ENCODE peak calls at places on chromosomes 1 and 21, in six cellular contexts. U is NCI-H1417, E is NCI-H1436 treated with DMSO at 0.1 percent for 48 hours, K is cardiac fibroblast, O is dermis microvascular lymphatic vessel endothelial cell, B is activated T-cell treated with anti-CD3 and anti-CD28 coated beads for 1 hour. P is an unnamed sample.

GRCh38 chr21:43865471-43866181 is 603 bp downstream of the AGPAT3 start:
- DNase-seq in O (no peak), B (peak), K (peak), E (no peak), U (peak), P (no peak)

GRCh38 chr1:201183209-201183608 is 7.4 kb upstream of the IGFN1 start:
- DNase-seq in B (no peak), K (no peak), O (no peak), U (peak), E (peak), P (no peak)

GRCh38 chr1:147847831-147848230 is 54.8 kb upstream of the GJA8 start:
- DNase-seq in O (no peak), E (no peak), B (no peak), U (no peak), K (no peak), P (no peak)

GRCh38 chr1:231934797-231935196 is 308.2 kb downstream of the DISC1 start:
- DNase-seq in B (no peak), O (no peak), E (no peak), K (no peak), U (no peak), P (peak)

GRCh38 chr21:46064870-46065214 is 33.1 kb upstream of the COL6A2 start:
- DNase-seq in U (no peak), O (no peak), E (no peak), B (no peak), K (no peak), P (no peak)

GRCh38 chr1:60428161-60428560 is 354.6 kb upstream of the C1orf87 start:
- DNase-seq in U (peak), B (no peak), K (peak), O (no peak), E (no peak), P (no peak)

GRCh38 chr1:116379674-116380498 is 6.8 kb downstream of the ATP1A1 start:
- DNase-seq in U (no peak), B (no peak), O (peak), E (no peak), K (no peak), P (no peak)

GRCh38 chr1:36463773-36464604 is at the start of gene MRPS15:
- DNase-seq in E (peak), K (peak), U (peak), O (peak), B (peak), P (peak)

GRCh38 chr1:172394811-172395210 is 25.7 kb upstream of the C1orf105 start:
- DNase-seq in K (no peak), O (no peak), B (no peak), U (no peak), E (no peak), P (no peak)

GRCh38 chr1:154718566-154718965 is 110.6 kb upstream of the ADAR start:
- DNase-seq in O (no peak), E (no peak), K (no peak), U (no peak), B (no peak), P (no peak)

GRCh38 chr21:33403128-33403785 is at the start of gene IFNGR2:
- DNase-seq in B (peak), O (peak), E (no peak), K (no peak), U (peak), P (no peak)

GRCh38 chr1:16727190-16728111 is 12.9 kb upstream of the RNU1-4 start:
- DNase-seq in U (no peak), E (no peak), O (peak), B (no peak), K (peak), P (peak)

GRCh38 chr1:32353886-32354570 is 8.3 kb downstream of the FAM229A start:
- DNase-seq in U (no peak), O (no peak), K (peak), E (no peak), B (no peak), P (peak)

GRCh38 chr21:39850333-39850732 is 16.9 kb upstream of the PCP4 start:
- DNase-seq in E (no peak), O (no peak), B (no peak), K (no peak), U (no peak), P (no peak)

GRCh38 chr1:214670098-214670497 is 67.1 kb downstream of the CENPF start:
- DNase-seq in K (peak), B (no peak), U (no peak), O (peak), E (no peak), P (no peak)

GRCh38 chr21:38478782-38479181 is 19.5 kb downstream of the ERG start:
- DNase-seq in B (no peak), O (no peak), E (no peak), U (no peak), K (peak), P (peak)

GRCh38 chr1:59994302-59995198 is 68.0 kb upstream of the CYP2J2 start:
- DNase-seq in U (no peak), E (no peak), O (no peak), K (peak), B (no peak), P (no peak)

GRCh38 chr1:223378754-223379153 is 14.5 kb upstream of the CCDC185 start:
- DNase-seq in B (no peak), O (no peak), K (no peak), E (no peak), U (no peak), P (no peak)

GRCh38 chr1:218390625-218391024 is 45.5 kb downstream of the TGFB2 start:
- DNase-seq in O (peak), U (no peak), B (no peak), E (no peak), K (peak), P (no peak)

GRCh38 chr1:38803647-38804046 is 55.9 kb downstream of the RRAGC start:
- DNase-seq in E (no peak), O (no peak), K (peak), B (no peak), U (no peak), P (no peak)

GRCh38 chr1:6601049-6601864 is 1.4 kb downstream of the KLHL21 start:
- DNase-seq in B (peak), O (peak), K (peak), E (no peak), U (peak), P (peak)

GRCh38 chr1:3771108-3772026 is 1.2 kb upstream of the SMIM1 start:
- DNase-seq in U (peak), B (no peak), O (no peak), E (no peak), K (no peak), P (no peak)

GRCh38 chr1:6350416-6351088 is 43.0 kb downstream of the ACOT7 start:
- DNase-seq in K (no peak), U (no peak), O (no peak), E (no peak), B (no peak), P (no peak)

GRCh38 chr1:31422505-31423319 is 9.7 kb downstream of the SERINC2 start:
- DNase-seq in O (peak), U (peak), B (peak), E (no peak), K (peak), P (peak)

GRCh38 chr21:35473496-35473895 is 424.4 kb upstream of the RUNX1 start:
- DNase-seq in O (no peak), K (no peak), E (no peak), B (no peak), U (no peak), P (peak)

GRCh38 chr1:81008298-81008697 is 792.4 kb upstream of the ADGRL2 start:
- DNase-seq in E (no peak), O (no peak), B (no peak), U (no peak), K (no peak), P (no peak)

GRCh38 chr21:36654341-36654740 is 44.6 kb upstream of the SIM2 start:
- DNase-seq in B (no peak), O (no peak), E (no peak), K (no peak), U (no peak), P (no peak)

GRCh38 chr1:179137623-179138235 is 55.9 kb downstream of the TOR3A start:
- DNase-seq in B (no peak), U (no peak), O (no peak), K (no peak), E (no peak), P (no peak)

GRCh38 chr1:74468982-74469603 is 43.3 kb downstream of the LRRC53 start:
- DNase-seq in K (peak), B (no peak), E (peak), U (peak), O (peak), P (no peak)

GRCh38 chr1:158121604-158122254 is 59.0 kb upstream of the CD1D start:
- DNase-seq in U (peak), E (no peak), O (peak), B (no peak), K (peak), P (no peak)

GRCh38 chr1:8739377-8739776 is 78.1 kb downstream of the RERE start:
- DNase-seq in U (no peak), O (peak), K (peak), E (no peak), B (no peak), P (no peak)

GRCh38 chr1:172826096-172826741 is 167.3 kb downstream of the FASLG start:
- DNase-seq in K (peak), B (no peak), U (no peak), O (peak), E (no peak), P (peak)

GRCh38 chr1:188164459-188164858 is 1335.7 kb downstream of the PLA2G4A start:
- DNase-seq in O (no peak), K (no peak), B (no peak), E (no peak), U (no peak), P (no peak)

GRCh38 chr1:222087207-222087920 is 345.5 kb upstream of the DUSP10 start:
- DNase-seq in E (no peak), B (no peak), K (no peak), O (no peak), U (no peak), P (no peak)